ENCODE peak calls at places on chromosome 6, in five cellular contexts. W is coronary artery, X is T-helper 2 cell, V is posterior cingulate gyrus, L is A549. K is an unnamed sample.

GRCh38 chr6:132218063-132218696 is 183.1 kb downstream of the MOXD1 start:
- DNase-seq in W (no peak), X (no peak), V (no peak), L (no peak), K (no peak)

GRCh38 chr6:52515219-52515960 is 61.5 kb downstream of the TRAM2 start:
- DNase-seq in W (no peak), X (no peak), V (no peak), L (peak), K (no peak)

GRCh38 chr6:122640377-122640776 is 30.2 kb downstream of the PKIB start:
- DNase-seq in W (no peak), X (no peak), V (no peak), L (no peak), K (no peak)

GRCh38 chr6:26394289-26394688 is 7.8 kb upstream of the BTN3A1 start:
- DNase-seq in W (no peak), X (no peak), V (no peak), L (peak), K (no peak)

GRCh38 chr6:66772785-66773184 is 1065.8 kb upstream of the EYS start:
- DNase-seq in W (no peak), X (no peak), V (peak), L (no peak), K (no peak)

GRCh38 chr6:6515691-6516607 is 72.6 kb upstream of the LY86 start:
- DNase-seq in W (no peak), X (no peak), V (no peak), L (no peak), K (peak)

GRCh38 chr6:53517021-53517420 is 27.9 kb downstream of the GCLC start:
- DNase-seq in W (no peak), X (no peak), V (no peak), L (peak), K (no peak)

GRCh38 chr6:134074151-134074712 is 21.8 kb upstream of the SLC2A12 start:
- DNase-seq in W (no peak), X (no peak), V (peak), L (no peak), K (no peak)

GRCh38 chr6:112690497-112691202 is 343.5 kb downstream of the RFPL4B start:
- DNase-seq in W (no peak), X (no peak), V (no peak), L (peak), K (no peak)

GRCh38 chr6:129105793-129106192 is 222.9 kb downstream of the LAMA2 start:
- DNase-seq in W (no peak), X (no peak), V (no peak), L (no peak), K (no peak)

GRCh38 chr6:2738373-2738979 is 12.2 kb downstream of the MYLK4 start:
- DNase-seq in W (no peak), X (peak), V (no peak), L (peak), K (peak)

GRCh38 chr6:68313911-68314310 is 321.2 kb upstream of the ADGRB3 start:
- DNase-seq in W (no peak), X (no peak), V (no peak), L (peak), K (no peak)

GRCh38 chr6:64932486-64932885 is 774.5 kb downstream of the EYS start:
- DNase-seq in W (no peak), X (no peak), V (no peak), L (no peak), K (no peak)

GRCh38 chr6:166474721-166475565 is 92.2 kb upstream of the MPC1 start:
- DNase-seq in W (no peak), X (no peak), V (no peak), L (no peak), K (no peak)

GRCh38 chr6:42971746-42972327 is 7.1 kb downstream of the PEX6 start:
- DNase-seq in W (no peak), X (no peak), V (peak), L (no peak), K (no peak)

GRCh38 chr6:145241039-145241438 is 494.3 kb downstream of the EPM2A start:
- DNase-seq in W (no peak), X (no peak), V (no peak), L (peak), K (no peak)

GRCh38 chr6:25053875-25054371 is 118.2 kb upstream of the RIPOR2 start:
- DNase-seq in W (no peak), X (no peak), V (no peak), L (no peak), K (no peak)

GRCh38 chr6:82766476-82766875 is 299.2 kb downstream of the UBE3D start:
- DNase-seq in W (no peak), X (no peak), V (no peak), L (no peak), K (no peak)

GRCh38 chr6:11585426-11586016 is 48.0 kb downstream of the TMEM170B start:
- DNase-seq in W (no peak), X (no peak), V (no peak), L (peak), K (no peak)

GRCh38 chr6:34476462-34476861 is 10.6 kb downstream of the PACSIN1 start:
- DNase-seq in W (no peak), X (no peak), V (no peak), L (no peak), K (no peak)

GRCh38 chr6:162684961-162685360 is 42.6 kb downstream of the PRKN start:
- DNase-seq in W (no peak), X (no peak), V (no peak), L (no peak), K (no peak)

GRCh38 chr6:80637312-80637711 is 530.8 kb downstream of the BCKDHB start:
- DNase-seq in W (no peak), X (no peak), V (no peak), L (no peak), K (no peak)

GRCh38 chr6:138161434-138162103 is at the start of gene ARFGEF3:
- DNase-seq in W (no peak), X (peak), V (peak), L (peak), K (peak)

GRCh38 chr6:30615219-30615957 is 1.7 kb downstream of the PPP1R10 start:
- DNase-seq in W (no peak), X (peak), V (no peak), L (peak), K (peak)

GRCh38 chr6:26322645-26323482 is 42.1 kb upstream of the BTN3A2 start:
- DNase-seq in W (no peak), X (peak), V (no peak), L (peak), K (peak)

GRCh38 chr6:93792751-93793150 is 373.4 kb upstream of the EPHA7 start:
- DNase-seq in W (no peak), X (no peak), V (no peak), L (no peak), K (no peak)

GRCh38 chr6:70307008-70307407 is 4.1 kb upstream of the COL9A1 start:
- DNase-seq in W (no peak), X (no peak), V (no peak), L (no peak), K (no peak)

GRCh38 chr6:37242429-37243052 is 15.0 kb upstream of the TBC1D22B start:
- DNase-seq in W (no peak), X (no peak), V (no peak), L (peak), K (no peak)

GRCh38 chr6:170423030-170423429 is 116.5 kb downstream of the FAM120B start:
- DNase-seq in W (no peak), X (no peak), V (no peak), L (no peak), K (no peak)

GRCh38 chr6:84227434-84228197 is at the start of gene CEP162:
- DNase-seq in W (peak), X (peak), V (peak), L (peak), K (peak)

GRCh38 chr6:121851056-121851455 is 415.6 kb downstream of the GJA1 start:
- DNase-seq in W (no peak), X (no peak), V (no peak), L (no peak), K (no peak)

GRCh38 chr6:82040405-82041221 is 206.9 kb downstream of the IBTK start:
- DNase-seq in W (no peak), X (no peak), V (no peak), L (peak), K (no peak)

K was measured in central memory CD4-positive, alpha-beta T cell.